ENCODE peak calls at places on chromosomes 1 and 21, in six cellular contexts. One of them, this sample, is unnamed.

GRCh38 chr21:26840912-26841311 is 4.3 kb downstream of the ADAMTS1 start:
- DNase-seq in adrenal gland: peak; percentile 70
- DNase-seq in cardiac muscle cell: peak; percentile 87
- DNase-seq in Peyer's patch: no peak
- DNase-seq in lower lobe of right lung: no peak
- DNase-seq in pancreas: peak; percentile 37
- DNase-seq in this sample: peak; percentile 84

GRCh38 chr1:22223176-22223575 is 80.3 kb upstream of the WNT4 start:
- DNase-seq in adrenal gland: no peak
- DNase-seq in cardiac muscle cell: no peak
- DNase-seq in Peyer's patch: no peak
- DNase-seq in lower lobe of right lung: no peak
- DNase-seq in pancreas: no peak
- DNase-seq in this sample: no peak

GRCh38 chr1:162412002-162412401 is at the start of gene SH2D1B:
- DNase-seq in adrenal gland: no peak
- DNase-seq in cardiac muscle cell: no peak
- DNase-seq in Peyer's patch: no peak
- DNase-seq in lower lobe of right lung: no peak
- DNase-seq in pancreas: no peak
- DNase-seq in this sample: no peak

GRCh38 chr1:44521378-44522080 is 116.5 kb downstream of the RNF220 start:
- DNase-seq in adrenal gland: no peak
- DNase-seq in cardiac muscle cell: no peak
- DNase-seq in Peyer's patch: no peak
- DNase-seq in lower lobe of right lung: no peak
- DNase-seq in pancreas: no peak
- DNase-seq in this sample: no peak

GRCh38 chr1:199057284-199057683 is 418.4 kb downstream of the PTPRC start:
- DNase-seq in adrenal gland: no peak
- DNase-seq in cardiac muscle cell: no peak
- DNase-seq in Peyer's patch: no peak
- DNase-seq in lower lobe of right lung: no peak
- DNase-seq in pancreas: no peak
- DNase-seq in this sample: no peak

GRCh38 chr1:227886993-227887696 is 60.6 kb downstream of the WNT9A start:
- DNase-seq in adrenal gland: peak; percentile 55
- DNase-seq in cardiac muscle cell: peak; percentile 81
- DNase-seq in Peyer's patch: peak; percentile 42
- DNase-seq in lower lobe of right lung: peak; percentile 66
- DNase-seq in pancreas: peak; percentile 43
- DNase-seq in this sample: peak; percentile 92

GRCh38 chr1:21647431-21648373 is 21.5 kb downstream of the RAP1GAP start:
- DNase-seq in adrenal gland: peak; percentile 93
- DNase-seq in cardiac muscle cell: peak; percentile 79
- DNase-seq in Peyer's patch: no peak
- DNase-seq in lower lobe of right lung: no peak
- DNase-seq in pancreas: peak; percentile 75
- DNase-seq in this sample: no peak

GRCh38 chr1:53799141-53799540 is 39.0 kb downstream of the NDC1 start:
- DNase-seq in adrenal gland: no peak
- DNase-seq in cardiac muscle cell: no peak
- DNase-seq in Peyer's patch: no peak
- DNase-seq in lower lobe of right lung: no peak
- DNase-seq in pancreas: no peak
- DNase-seq in this sample: no peak

GRCh38 chr1:64392109-64392508 is 77.8 kb upstream of the CACHD1 start:
- DNase-seq in adrenal gland: no peak
- DNase-seq in cardiac muscle cell: no peak
- DNase-seq in Peyer's patch: no peak
- DNase-seq in lower lobe of right lung: no peak
- DNase-seq in pancreas: no peak
- DNase-seq in this sample: no peak

GRCh38 chr21:36487641-36488307 is 7.9 kb upstream of the CLDN14 start:
- DNase-seq in adrenal gland: no peak
- DNase-seq in cardiac muscle cell: peak; percentile 39
- DNase-seq in Peyer's patch: no peak
- DNase-seq in lower lobe of right lung: peak; percentile 59
- DNase-seq in pancreas: peak; percentile 58
- DNase-seq in this sample: no peak

GRCh38 chr1:197521118-197521739 is 253.2 kb downstream of the CRB1 start:
- DNase-seq in adrenal gland: no peak
- DNase-seq in cardiac muscle cell: peak; percentile 63
- DNase-seq in Peyer's patch: no peak
- DNase-seq in lower lobe of right lung: no peak
- DNase-seq in pancreas: no peak
- DNase-seq in this sample: no peak

GRCh38 chr1:13788795-13789194 is 88.8 kb downstream of the PRDM2 start:
- DNase-seq in adrenal gland: peak; percentile 42
- DNase-seq in cardiac muscle cell: no peak
- DNase-seq in Peyer's patch: no peak
- DNase-seq in lower lobe of right lung: no peak
- DNase-seq in pancreas: no peak
- DNase-seq in this sample: no peak

GRCh38 chr1:156661932-156662587 is 15.1 kb downstream of the NES start:
- DNase-seq in adrenal gland: no peak
- DNase-seq in cardiac muscle cell: peak; percentile 53
- DNase-seq in Peyer's patch: no peak
- DNase-seq in lower lobe of right lung: no peak
- DNase-seq in pancreas: no peak
- DNase-seq in this sample: no peak

GRCh38 chr1:56821462-56821797 is 2.2 kb upstream of the FYB2 start:
- DNase-seq in adrenal gland: no peak
- DNase-seq in cardiac muscle cell: peak; percentile 33
- DNase-seq in Peyer's patch: no peak
- DNase-seq in lower lobe of right lung: no peak
- DNase-seq in pancreas: no peak
- DNase-seq in this sample: no peak

GRCh38 chr1:157955860-157956259 is 37.6 kb upstream of the KIRREL1 start:
- DNase-seq in adrenal gland: no peak
- DNase-seq in cardiac muscle cell: no peak
- DNase-seq in Peyer's patch: no peak
- DNase-seq in lower lobe of right lung: peak; percentile 50
- DNase-seq in pancreas: no peak
- DNase-seq in this sample: no peak

GRCh38 chr1:29233693-29234092 is 2.6 kb upstream of the PTPRU start:
- DNase-seq in adrenal gland: no peak
- DNase-seq in cardiac muscle cell: no peak
- DNase-seq in Peyer's patch: no peak
- DNase-seq in lower lobe of right lung: no peak
- DNase-seq in pancreas: no peak
- DNase-seq in this sample: no peak

GRCh38 chr1:223712184-223712855 is at the start of gene CAPN2:
- DNase-seq in adrenal gland: peak; percentile 88
- DNase-seq in cardiac muscle cell: peak; percentile 93
- DNase-seq in Peyer's patch: peak; percentile 56
- DNase-seq in lower lobe of right lung: peak; percentile 90
- DNase-seq in pancreas: peak; percentile 92
- DNase-seq in this sample: peak; percentile 93

GRCh38 chr21:29534448-29534847 is 235.7 kb downstream of the BACH1 start:
- DNase-seq in adrenal gland: no peak
- DNase-seq in cardiac muscle cell: no peak
- DNase-seq in Peyer's patch: no peak
- DNase-seq in lower lobe of right lung: no peak
- DNase-seq in pancreas: no peak
- DNase-seq in this sample: no peak

DNA sequence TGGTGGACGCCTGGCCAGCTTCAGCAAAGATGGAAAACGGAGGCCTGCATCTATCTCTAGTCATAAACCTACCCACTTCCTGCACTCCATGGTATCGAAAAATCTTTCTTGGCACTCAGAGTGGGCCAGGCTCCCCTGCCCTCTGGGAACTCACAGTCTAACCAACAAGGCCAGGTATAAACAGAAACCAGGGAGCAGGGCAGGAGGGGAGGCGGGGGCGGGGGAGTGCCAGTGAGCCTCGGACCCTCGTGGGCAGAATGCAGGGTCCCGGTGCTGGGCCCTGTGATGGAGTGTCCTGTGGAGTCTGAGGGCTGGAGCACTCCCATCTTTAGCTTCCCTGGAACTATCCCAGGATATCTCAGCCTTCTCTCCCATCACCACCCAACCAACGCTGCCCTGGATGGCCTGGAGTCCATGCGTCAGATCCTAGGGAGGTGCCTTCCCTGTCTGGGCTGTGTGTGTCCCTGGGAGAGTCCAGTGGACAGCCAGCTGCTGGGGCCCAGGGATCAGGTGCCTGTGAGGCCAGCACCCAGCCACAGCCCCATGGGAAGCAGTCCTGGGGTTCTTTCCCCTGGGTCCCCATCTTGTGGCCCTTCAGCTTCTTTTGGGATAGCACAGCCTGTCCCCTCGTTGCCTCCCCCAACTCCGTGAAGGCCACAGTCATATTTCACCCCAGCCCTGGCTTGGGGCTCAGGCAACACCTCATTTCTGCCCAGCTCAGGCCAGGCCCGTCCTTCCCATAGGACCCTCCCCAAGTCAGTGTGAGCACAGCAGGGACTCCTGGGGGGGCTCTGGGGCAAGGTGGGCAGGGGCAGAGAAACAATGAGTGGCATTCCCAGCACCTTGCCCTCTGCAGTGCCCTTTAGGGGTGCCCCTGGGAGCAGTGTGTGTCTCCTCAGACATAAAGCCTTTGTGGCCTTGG is 1.1 kb upstream of the EPS8L3 start:
- DNase-seq in adrenal gland: peak; percentile 41
- DNase-seq in cardiac muscle cell: no peak
- DNase-seq in Peyer's patch: no peak
- DNase-seq in lower lobe of right lung: peak; percentile 19
- DNase-seq in pancreas: no peak
- DNase-seq in this sample: peak; percentile 48
- H3K27me3 ChIP-seq in adrenal gland: no peaks in the 10 kb centered on the region
- H3K27me3 ChIP-seq in cardiac muscle cell: no peaks in the 10 kb centered on the region
- H3K27me3 ChIP-seq in Peyer's patch: no peaks in the 10 kb centered on the region
- H3K27me3 ChIP-seq in lower lobe of right lung: no peaks in the 10 kb centered on the region
- H3K27me3 ChIP-seq in pancreas: no peaks in the 10 kb centered on the region
- H3K27me3 ChIP-seq in this sample: no peaks in the 10 kb centered on the region

GRCh38 chr1:23383547-23384311 is 14.1 kb upstream of the ZNF436 start:
- DNase-seq in adrenal gland: no peak
- DNase-seq in cardiac muscle cell: peak; percentile 45
- DNase-seq in Peyer's patch: no peak
- DNase-seq in lower lobe of right lung: no peak
- DNase-seq in pancreas: no peak
- DNase-seq in this sample: peak; percentile 78
- H3K27me3 ChIP-seq in adrenal gland: no peaks in the 10 kb centered on the region
- H3K27me3 ChIP-seq in cardiac muscle cell: peaks cover 2% of the 10 kb centered on the region
- H3K27me3 ChIP-seq in Peyer's patch: no peaks in the 10 kb centered on the region
- H3K27me3 ChIP-seq in lower lobe of right lung: no peaks in the 10 kb centered on the region
- H3K27me3 ChIP-seq in pancreas: no peaks in the 10 kb centered on the region
- H3K27me3 ChIP-seq in this sample: no peaks in the 10 kb centered on the region

DNA sequence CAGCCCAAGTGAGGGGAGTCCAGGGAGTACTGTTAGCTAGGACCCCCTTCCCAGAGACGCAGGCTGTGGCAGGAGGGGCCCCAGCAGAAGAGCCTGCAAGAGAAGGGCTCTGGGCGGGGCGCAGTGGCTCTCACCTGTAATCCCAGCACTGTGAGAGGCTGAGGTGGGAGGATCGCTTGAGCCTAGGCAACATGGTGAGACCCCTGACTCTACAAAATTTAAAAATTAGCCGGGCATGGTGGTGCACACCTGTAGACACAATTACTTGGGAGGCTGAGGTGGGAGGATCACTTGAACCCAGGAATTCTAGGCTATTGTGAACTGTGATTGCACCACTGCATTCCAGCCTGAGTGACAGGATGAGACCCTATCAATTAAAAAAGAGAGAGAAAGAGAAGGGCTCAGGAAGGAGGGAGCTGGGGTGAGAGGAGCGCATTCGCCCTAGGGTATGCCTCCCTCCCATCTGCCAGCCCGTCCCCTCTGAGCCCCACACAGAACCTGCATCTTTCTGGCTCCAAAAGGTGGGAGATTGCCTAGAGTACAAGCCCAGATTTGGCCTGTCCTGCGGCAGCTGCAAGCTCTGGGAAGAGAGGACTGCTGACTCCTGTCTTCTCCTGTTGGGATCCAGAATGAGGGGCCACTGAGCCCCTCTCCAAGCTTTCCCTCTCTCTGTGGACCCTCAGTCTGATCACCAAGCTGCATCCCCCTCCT is 3.6 kb downstream of the KCNQ4 start:
- DNase-seq in adrenal gland: no peak
- DNase-seq in cardiac muscle cell: no peak
- DNase-seq in Peyer's patch: no peak
- DNase-seq in lower lobe of right lung: no peak
- DNase-seq in pancreas: no peak
- DNase-seq in this sample: no peak
- H3K27me3 ChIP-seq in adrenal gland: no peaks in the 10 kb centered on the region
- H3K27me3 ChIP-seq in cardiac muscle cell: peaks cover 5% of the 10 kb centered on the region
- H3K27me3 ChIP-seq in Peyer's patch: no peaks in the 10 kb centered on the region
- H3K27me3 ChIP-seq in lower lobe of right lung: peaks cover 17% of the 10 kb centered on the region
- H3K27me3 ChIP-seq in pancreas: no peaks in the 10 kb centered on the region
- H3K27me3 ChIP-seq in this sample: no peaks in the 10 kb centered on the region

GRCh38 chr1:147083919-147084272 is 88.4 kb downstream of the PRKAB2 start:
- DNase-seq in adrenal gland: no peak
- DNase-seq in cardiac muscle cell: no peak
- DNase-seq in Peyer's patch: peak; percentile 18
- DNase-seq in lower lobe of right lung: no peak
- DNase-seq in pancreas: no peak
- DNase-seq in this sample: no peak

GRCh38 chr1:147080671-147081394 is 91.4 kb downstream of the PRKAB2 start:
- DNase-seq in adrenal gland: no peak
- DNase-seq in cardiac muscle cell: no peak
- DNase-seq in Peyer's patch: no peak
- DNase-seq in lower lobe of right lung: no peak
- DNase-seq in pancreas: no peak
- DNase-seq in this sample: no peak

GRCh38 chr1:147080013-147080661 is 92.1 kb downstream of the PRKAB2 start:
- DNase-seq in adrenal gland: no peak
- DNase-seq in cardiac muscle cell: no peak
- DNase-seq in Peyer's patch: peak; percentile 51
- DNase-seq in lower lobe of right lung: no peak
- DNase-seq in pancreas: no peak
- DNase-seq in this sample: no peak

GRCh38 chr1:147086129-147086528 is 86.1 kb downstream of the PRKAB2 start:
- DNase-seq in adrenal gland: no peak
- DNase-seq in cardiac muscle cell: no peak
- DNase-seq in Peyer's patch: no peak
- DNase-seq in lower lobe of right lung: no peak
- DNase-seq in pancreas: no peak
- DNase-seq in this sample: no peak

DNA sequence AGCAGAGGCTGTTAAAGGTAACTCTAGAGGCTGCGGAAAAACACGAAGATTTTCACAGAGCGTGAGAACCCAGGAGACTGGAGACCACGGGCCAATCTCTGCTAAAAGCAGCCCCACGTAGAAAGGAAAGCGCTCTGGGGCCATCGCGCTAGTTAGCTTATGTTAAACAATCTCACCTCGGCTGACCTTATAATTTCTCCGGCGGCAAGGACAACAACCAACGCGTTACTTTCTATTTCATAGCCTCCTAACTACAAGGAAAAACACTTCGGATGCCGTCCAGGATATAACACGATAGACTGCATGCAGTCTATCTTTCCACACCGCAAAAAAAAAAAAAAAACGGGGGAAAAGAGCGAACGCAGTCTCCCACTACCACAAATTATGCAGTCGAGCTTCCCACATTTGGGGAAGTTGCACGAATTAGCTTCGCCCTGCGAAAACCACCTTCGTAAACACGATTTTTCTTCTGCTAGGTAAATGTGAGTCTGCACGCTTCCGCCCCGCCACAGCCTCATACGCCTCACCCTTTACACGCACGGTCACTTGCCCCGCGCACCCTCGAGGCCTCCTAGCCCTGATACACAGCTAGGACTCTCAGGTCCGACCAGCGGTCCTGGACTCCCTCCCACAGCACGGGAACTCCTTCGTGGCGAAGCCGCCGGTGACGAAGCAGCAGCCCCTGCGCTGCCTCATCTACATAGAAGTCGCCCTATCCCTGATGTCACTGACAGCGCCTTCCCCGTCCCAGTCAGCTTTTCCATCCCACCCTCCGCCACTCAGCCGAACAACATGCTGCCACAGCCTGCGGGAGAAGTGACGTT is 87.8 kb downstream of the PRKAB2 start:
- DNase-seq in adrenal gland: peak; percentile 86
- DNase-seq in cardiac muscle cell: peak; percentile 90
- DNase-seq in Peyer's patch: peak; percentile 73
- DNase-seq in lower lobe of right lung: peak; percentile 60
- DNase-seq in pancreas: no peak
- DNase-seq in this sample: peak; percentile 76
- H3K27me3 ChIP-seq in adrenal gland: peaks cover 42% of the 10 kb centered on the region
- H3K27me3 ChIP-seq in cardiac muscle cell: peaks cover 47% of the 10 kb centered on the region
- H3K27me3 ChIP-seq in Peyer's patch: no peaks in the 10 kb centered on the region
- H3K27me3 ChIP-seq in lower lobe of right lung: peaks cover 42% of the 10 kb centered on the region
- H3K27me3 ChIP-seq in pancreas: peaks cover 9% of the 10 kb centered on the region
- H3K27me3 ChIP-seq in this sample: peaks cover 20% of the 10 kb centered on the region

This sample was measured in sigmoid colon.